ENCODE peak calls at places on chromosomes 4 and X, in eight cellular contexts. One of them, this sample, is unnamed.

GRCh38 chrX:95764972-95765451 is 919.6 kb upstream of the DIAPH2 start:
- DNase-seq in psoas muscle: no peak
- DNase-seq in CD4-positive, alpha-beta memory T cell: no peak
- DNase-seq in tibial artery: no peak
- DNase-seq in mammary epithelial cell: peak; percentile 11
- DNase-seq in BE2C: no peak
- DNase-seq in colonic mucosa: no peak
- DNase-seq in aorta: no peak
- DNase-seq in this sample: peak; percentile 88

GRCh38 chr4:2834001-2834921 is 9.4 kb upstream of the ADD1 start:
- DNase-seq in psoas muscle: peak; percentile 42
- DNase-seq in CD4-positive, alpha-beta memory T cell: no peak
- DNase-seq in tibial artery: no peak
- DNase-seq in mammary epithelial cell: no peak
- DNase-seq in BE2C: no peak
- DNase-seq in colonic mucosa: no peak
- DNase-seq in aorta: no peak
- DNase-seq in this sample: no peak

GRCh38 chr4:151415978-151416377 is 7.0 kb downstream of the FHIP1A start:
- DNase-seq in psoas muscle: no peak
- DNase-seq in CD4-positive, alpha-beta memory T cell: no peak
- DNase-seq in tibial artery: no peak
- DNase-seq in mammary epithelial cell: peak; percentile 69
- DNase-seq in BE2C: no peak
- DNase-seq in colonic mucosa: no peak
- DNase-seq in aorta: no peak
- DNase-seq in this sample: no peak

GRCh38 chr4:69977582-69977981 is 12.1 kb upstream of the CSN2 start:
- DNase-seq in psoas muscle: no peak
- DNase-seq in CD4-positive, alpha-beta memory T cell: no peak
- DNase-seq in tibial artery: no peak
- DNase-seq in mammary epithelial cell: no peak
- DNase-seq in BE2C: no peak
- DNase-seq in colonic mucosa: no peak
- DNase-seq in aorta: no peak
- DNase-seq in this sample: no peak

GRCh38 chr4:176359590-176359989 is 39.8 kb downstream of the SPCS3 start:
- DNase-seq in psoas muscle: no peak
- DNase-seq in CD4-positive, alpha-beta memory T cell: no peak
- DNase-seq in tibial artery: no peak
- DNase-seq in mammary epithelial cell: no peak
- DNase-seq in BE2C: no peak
- DNase-seq in colonic mucosa: no peak
- DNase-seq in aorta: no peak
- DNase-seq in this sample: no peak

GRCh38 chr4:2457481-2458295 is 11.2 kb upstream of the RNF4 start:
- DNase-seq in psoas muscle: no peak
- DNase-seq in CD4-positive, alpha-beta memory T cell: no peak
- DNase-seq in tibial artery: no peak
- DNase-seq in mammary epithelial cell: no peak
- DNase-seq in BE2C: no peak
- DNase-seq in colonic mucosa: no peak
- DNase-seq in aorta: no peak
- DNase-seq in this sample: no peak

GRCh38 chr4:172726001-172726423 is 442.6 kb upstream of the GALNT7 start:
- DNase-seq in psoas muscle: no peak
- DNase-seq in CD4-positive, alpha-beta memory T cell: no peak
- DNase-seq in tibial artery: no peak
- DNase-seq in mammary epithelial cell: no peak
- DNase-seq in BE2C: no peak
- DNase-seq in colonic mucosa: peak; percentile 76
- DNase-seq in aorta: no peak
- DNase-seq in this sample: no peak

GRCh38 chr4:186789671-186790070 is 66.0 kb upstream of the FAT1 start:
- DNase-seq in psoas muscle: no peak
- DNase-seq in CD4-positive, alpha-beta memory T cell: no peak
- DNase-seq in tibial artery: no peak
- DNase-seq in mammary epithelial cell: no peak
- DNase-seq in BE2C: no peak
- DNase-seq in colonic mucosa: no peak
- DNase-seq in aorta: no peak
- DNase-seq in this sample: peak; percentile 25

GRCh38 chrX:153592091-153592833 is 6.7 kb downstream of the CCNQ start:
- DNase-seq in psoas muscle: no peak
- DNase-seq in CD4-positive, alpha-beta memory T cell: no peak
- DNase-seq in tibial artery: no peak
- DNase-seq in mammary epithelial cell: no peak
- DNase-seq in BE2C: no peak
- DNase-seq in colonic mucosa: no peak
- DNase-seq in aorta: no peak
- DNase-seq in this sample: no peak

GRCh38 chr4:101393256-101393655 is 45.9 kb upstream of the PPP3CA start:
- DNase-seq in psoas muscle: no peak
- DNase-seq in CD4-positive, alpha-beta memory T cell: no peak
- DNase-seq in tibial artery: no peak
- DNase-seq in mammary epithelial cell: peak; percentile 77
- DNase-seq in BE2C: no peak
- DNase-seq in colonic mucosa: no peak
- DNase-seq in aorta: no peak
- DNase-seq in this sample: no peak

GRCh38 chr4:185966997-185967775 is 101.8 kb upstream of the TLR3 start:
- DNase-seq in psoas muscle: no peak
- DNase-seq in CD4-positive, alpha-beta memory T cell: no peak
- DNase-seq in tibial artery: no peak
- DNase-seq in mammary epithelial cell: no peak
- DNase-seq in BE2C: no peak
- DNase-seq in colonic mucosa: no peak
- DNase-seq in aorta: no peak
- DNase-seq in this sample: no peak

GRCh38 chr4:112910109-112910736 is 139.2 kb upstream of the ANK2 start:
- DNase-seq in psoas muscle: no peak
- DNase-seq in CD4-positive, alpha-beta memory T cell: no peak
- DNase-seq in tibial artery: no peak
- DNase-seq in mammary epithelial cell: no peak
- DNase-seq in BE2C: peak; percentile 34
- DNase-seq in colonic mucosa: no peak
- DNase-seq in aorta: no peak
- DNase-seq in this sample: peak; percentile 59
- H3K4me3 ChIP-seq in psoas muscle: peak overlapping the region; percentile 31
- H3K4me3 ChIP-seq in CD4-positive, alpha-beta memory T cell: no peak overlapping the region
- H3K4me3 ChIP-seq in tibial artery: peak overlapping the region; percentile 40
- H3K4me3 ChIP-seq in mammary epithelial cell: peak overlapping the region; percentile 13
- H3K4me3 ChIP-seq in BE2C: peak overlapping the region; percentile 55
- H3K4me3 ChIP-seq in colonic mucosa: no peak overlapping the region
- H3K4me3 ChIP-seq in aorta: peak overlapping the region; percentile 87
- H3K4me3 ChIP-seq in this sample: peak overlapping the region; percentile 4

GRCh38 chr4:168662297-168662985 is 165.6 kb downstream of the PALLD start:
- DNase-seq in psoas muscle: no peak
- DNase-seq in CD4-positive, alpha-beta memory T cell: no peak
- DNase-seq in tibial artery: no peak
- DNase-seq in mammary epithelial cell: no peak
- DNase-seq in BE2C: no peak
- DNase-seq in colonic mucosa: no peak
- DNase-seq in aorta: no peak
- DNase-seq in this sample: no peak

GRCh38 chr4:168666531-168666930 is 169.7 kb downstream of the PALLD start:
- DNase-seq in psoas muscle: no peak
- DNase-seq in CD4-positive, alpha-beta memory T cell: no peak
- DNase-seq in tibial artery: no peak
- DNase-seq in mammary epithelial cell: peak; percentile 76
- DNase-seq in BE2C: no peak
- DNase-seq in colonic mucosa: no peak
- DNase-seq in aorta: no peak
- DNase-seq in this sample: no peak

GRCh38 chr4:168667936-168668335 is 171.1 kb downstream of the PALLD start:
- DNase-seq in psoas muscle: no peak
- DNase-seq in CD4-positive, alpha-beta memory T cell: no peak
- DNase-seq in tibial artery: no peak
- DNase-seq in mammary epithelial cell: no peak
- DNase-seq in BE2C: no peak
- DNase-seq in colonic mucosa: no peak
- DNase-seq in aorta: no peak
- DNase-seq in this sample: no peak

GRCh38 chr4:168664242-168664897 is 167.5 kb downstream of the PALLD start:
- DNase-seq in psoas muscle: no peak
- DNase-seq in CD4-positive, alpha-beta memory T cell: no peak
- DNase-seq in tibial artery: no peak
- DNase-seq in mammary epithelial cell: peak; percentile 76
- DNase-seq in BE2C: no peak
- DNase-seq in colonic mucosa: peak; percentile 39
- DNase-seq in aorta: no peak
- DNase-seq in this sample: no peak

GRCh38 chr4:168667397-168667796 is 170.5 kb downstream of the PALLD start:
- DNase-seq in psoas muscle: no peak
- DNase-seq in CD4-positive, alpha-beta memory T cell: no peak
- DNase-seq in tibial artery: no peak
- DNase-seq in mammary epithelial cell: no peak
- DNase-seq in BE2C: no peak
- DNase-seq in colonic mucosa: no peak
- DNase-seq in aorta: no peak
- DNase-seq in this sample: no peak
- H3K4me1 ChIP-seq in psoas muscle: no peaks in the 10 kb centered on the region
- H3K4me1 ChIP-seq in CD4-positive, alpha-beta memory T cell: no peaks in the 10 kb centered on the region
- H3K4me1 ChIP-seq in tibial artery: peaks cover 20% of the 10 kb centered on the region
- H3K4me1 ChIP-seq in mammary epithelial cell: peaks cover 18% of the 10 kb centered on the region
- H3K4me1 ChIP-seq in BE2C: no peaks in the 10 kb centered on the region
- H3K4me1 ChIP-seq in colonic mucosa: no peaks in the 10 kb centered on the region
- H3K4me1 ChIP-seq in aorta: no peaks in the 10 kb centered on the region
- H3K4me1 ChIP-seq in this sample: no peaks in the 10 kb centered on the region

GRCh38 chrX:72100824-72101351 is 30.8 kb downstream of the RTL5 start:
- DNase-seq in psoas muscle: no peak
- DNase-seq in CD4-positive, alpha-beta memory T cell: peak; percentile 88
- DNase-seq in tibial artery: no peak
- DNase-seq in mammary epithelial cell: no peak
- DNase-seq in BE2C: no peak
- DNase-seq in colonic mucosa: no peak
- DNase-seq in aorta: peak; percentile 58
- DNase-seq in this sample: no peak

GRCh38 chrX:72101597-72102037 is 30.1 kb downstream of the RTL5 start:
- DNase-seq in psoas muscle: no peak
- DNase-seq in CD4-positive, alpha-beta memory T cell: no peak
- DNase-seq in tibial artery: no peak
- DNase-seq in mammary epithelial cell: no peak
- DNase-seq in BE2C: no peak
- DNase-seq in colonic mucosa: no peak
- DNase-seq in aorta: no peak
- DNase-seq in this sample: no peak

GRCh38 chrX:72097081-72097480 is 34.6 kb downstream of the RTL5 start:
- DNase-seq in psoas muscle: no peak
- DNase-seq in CD4-positive, alpha-beta memory T cell: no peak
- DNase-seq in tibial artery: no peak
- DNase-seq in mammary epithelial cell: no peak
- DNase-seq in BE2C: no peak
- DNase-seq in colonic mucosa: no peak
- DNase-seq in aorta: no peak
- DNase-seq in this sample: no peak

GRCh38 chrX:72102760-72103159 is 29.0 kb downstream of the RTL5 start:
- DNase-seq in psoas muscle: no peak
- DNase-seq in CD4-positive, alpha-beta memory T cell: no peak
- DNase-seq in tibial artery: no peak
- DNase-seq in mammary epithelial cell: no peak
- DNase-seq in BE2C: no peak
- DNase-seq in colonic mucosa: no peak
- DNase-seq in aorta: no peak
- DNase-seq in this sample: no peak

DNA sequence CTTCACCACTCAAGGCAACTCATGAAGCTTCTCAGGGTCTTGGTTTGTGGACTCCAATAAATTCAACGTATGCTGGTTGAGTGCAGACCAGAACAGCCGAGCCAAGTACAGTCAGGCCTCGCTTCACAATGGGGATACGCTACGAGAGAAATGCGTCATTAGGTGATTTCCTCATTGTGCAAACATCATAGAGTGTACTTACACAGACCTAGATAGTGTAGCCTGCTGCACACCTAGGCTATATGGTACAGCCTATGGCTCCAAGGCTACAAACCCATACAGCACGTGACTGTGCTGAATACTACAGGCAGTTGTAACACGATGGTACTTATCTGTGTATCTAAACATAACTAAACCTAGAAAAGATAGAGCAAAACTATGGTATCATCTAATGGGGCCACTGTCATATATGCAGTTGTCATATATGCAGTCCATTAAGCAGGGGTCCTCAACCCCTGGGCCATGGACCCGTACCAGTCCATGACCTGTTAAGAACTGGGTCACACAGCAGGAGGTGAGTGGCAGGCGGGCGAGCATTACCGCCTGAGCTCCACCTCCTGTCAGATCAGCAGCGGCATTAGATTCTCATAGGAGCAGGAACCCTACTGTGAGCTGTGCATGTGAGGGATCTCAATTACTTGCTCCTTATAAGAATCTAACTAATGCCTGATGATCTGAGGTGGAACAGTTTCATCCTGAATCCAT is 31.5 kb downstream of the RTL5 start:
- DNase-seq in psoas muscle: no peak
- DNase-seq in CD4-positive, alpha-beta memory T cell: peak; percentile 67
- DNase-seq in tibial artery: no peak
- DNase-seq in mammary epithelial cell: no peak
- DNase-seq in BE2C: no peak
- DNase-seq in colonic mucosa: no peak
- DNase-seq in aorta: no peak
- DNase-seq in this sample: no peak
- H3K27me3 ChIP-seq in psoas muscle: no peaks in the 10 kb centered on the region
- H3K27me3 ChIP-seq in CD4-positive, alpha-beta memory T cell: no peaks in the 10 kb centered on the region
- H3K27me3 ChIP-seq in tibial artery: no peaks in the 10 kb centered on the region
- H3K27me3 ChIP-seq in mammary epithelial cell: peaks cover 2% of the 10 kb centered on the region
- H3K27me3 ChIP-seq in BE2C: no peaks in the 10 kb centered on the region
- H3K27me3 ChIP-seq in colonic mucosa: peaks cover 5% of the 10 kb centered on the region
- H3K27me3 ChIP-seq in aorta: no peaks in the 10 kb centered on the region
- H3K27me3 ChIP-seq in this sample: no peaks in the 10 kb centered on the region

GRCh38 chr4:141134586-141134985 is 1.3 kb upstream of the RNF150 start:
- DNase-seq in psoas muscle: no peak
- DNase-seq in CD4-positive, alpha-beta memory T cell: no peak
- DNase-seq in tibial artery: no peak
- DNase-seq in mammary epithelial cell: no peak
- DNase-seq in BE2C: no peak
- DNase-seq in colonic mucosa: no peak
- DNase-seq in aorta: no peak
- DNase-seq in this sample: no peak

GRCh38 chr4:141131738-141132688 is 1.3 kb downstream of the RNF150 start:
- DNase-seq in psoas muscle: peak; percentile 74
- DNase-seq in CD4-positive, alpha-beta memory T cell: no peak
- DNase-seq in tibial artery: no peak
- DNase-seq in mammary epithelial cell: peak; percentile 3
- DNase-seq in BE2C: peak; percentile 49
- DNase-seq in colonic mucosa: peak; percentile 19
- DNase-seq in aorta: peak; percentile 62
- DNase-seq in this sample: peak; percentile 23

GRCh38 chr4:141134051-141134450 is 782 bp upstream of the RNF150 start:
- DNase-seq in psoas muscle: no peak
- DNase-seq in CD4-positive, alpha-beta memory T cell: no peak
- DNase-seq in tibial artery: no peak
- DNase-seq in mammary epithelial cell: no peak
- DNase-seq in BE2C: no peak
- DNase-seq in colonic mucosa: no peak
- DNase-seq in aorta: no peak
- DNase-seq in this sample: no peak

GRCh38 chr4:141132689-141133145 is 552 bp downstream of the RNF150 start:
- DNase-seq in psoas muscle: no peak
- DNase-seq in CD4-positive, alpha-beta memory T cell: no peak
- DNase-seq in tibial artery: no peak
- DNase-seq in mammary epithelial cell: no peak
- DNase-seq in BE2C: peak; percentile 68
- DNase-seq in colonic mucosa: peak; percentile 22
- DNase-seq in aorta: peak; percentile 67
- DNase-seq in this sample: peak; percentile 71

GRCh38 chr4:141133146-141134006 is at the start of gene RNF150:
- DNase-seq in psoas muscle: peak; percentile 85
- DNase-seq in CD4-positive, alpha-beta memory T cell: no peak
- DNase-seq in tibial artery: peak; percentile 67
- DNase-seq in mammary epithelial cell: peak; percentile 63
- DNase-seq in BE2C: peak; percentile 91
- DNase-seq in colonic mucosa: peak; percentile 66
- DNase-seq in aorta: peak; percentile 81
- DNase-seq in this sample: peak; percentile 92
- H3K4me3 ChIP-seq in psoas muscle: peak within 1 kb of the TSS; percentile 93
- H3K4me3 ChIP-seq in CD4-positive, alpha-beta memory T cell: peak within 1 kb of the TSS; percentile 9
- H3K4me3 ChIP-seq in tibial artery: peak within 1 kb of the TSS; percentile 71
- H3K4me3 ChIP-seq in mammary epithelial cell: peak within 1 kb of the TSS; percentile 35
- H3K4me3 ChIP-seq in BE2C: peak within 1 kb of the TSS; percentile 90
- H3K4me3 ChIP-seq in colonic mucosa: peak within 1 kb of the TSS; percentile 66
- H3K4me3 ChIP-seq in aorta: peak within 1 kb of the TSS; percentile 69
- H3K4me3 ChIP-seq in this sample: peak within 1 kb of the TSS; percentile 76

This sample was measured in HAP-1.